ENCODE peak calls at places on chromosomes 11 and 22, in four cellular contexts. O, G, M and C are unnamed samples.

GRCh38 chr11:30917859-30918478 is 331.8 kb upstream of the MPPED2 start:
- DNase-seq in G (peak), M (no peak), O (peak), C (no peak)

GRCh38 chr22:35995345-35995744 is 33.3 kb downstream of the RBFOX2 start:
- DNase-seq in G (no peak), M (no peak), O (no peak), C (no peak)

GRCh38 chr11:130070829-130071205 is 1.1 kb downstream of the APLP2 start:
- DNase-seq in G (no peak), O (no peak), M (no peak), C (peak)

GRCh38 chr11:91921974-91922373 is 302.6 kb upstream of the FAT3 start:
- DNase-seq in O (no peak), G (no peak), M (no peak), C (no peak)

GRCh38 chr22:33844273-33844672 is 76.0 kb downstream of the LARGE1 start:
- DNase-seq in O (peak), G (no peak), M (no peak), C (no peak)

GRCh38 chr11:134712228-134713145 is 300.4 kb upstream of the B3GAT1 start:
- DNase-seq in M (no peak), O (no peak), G (peak), C (no peak)

GRCh38 chr11:15107730-15108515 is 6.8 kb upstream of the INSC start:
- DNase-seq in G (no peak), M (no peak), O (no peak), C (no peak)

GRCh38 chr11:89293966-89294679 is 116.4 kb downstream of the TYR start:
- DNase-seq in M (no peak), O (no peak), G (no peak), C (peak)

GRCh38 chr11:45180888-45181594 is 34.6 kb downstream of the PRDM11 start:
- DNase-seq in G (peak), M (no peak), O (no peak), C (no peak)

GRCh38 chr11:66720223-66720898 is 8.7 kb downstream of the SPTBN2 start:
- DNase-seq in G (peak), O (peak), M (no peak), C (peak)

GRCh38 chr11:19100885-19101284 is 16.1 kb upstream of the ZDHHC13 start:
- DNase-seq in M (no peak), G (no peak), O (no peak), C (no peak)

GRCh38 chr22:49951001-49951677 is 9.4 kb upstream of the PIM3 start:
- DNase-seq in M (no peak), G (peak), O (no peak), C (no peak)

GRCh38 chr11:60786811-60787567 is 1.9 kb downstream of the MS4A10 start:
- DNase-seq in G (no peak), O (no peak), M (no peak), C (no peak)

GRCh38 chr22:35805466-35805865 is 87.8 kb downstream of the APOL5 start:
- DNase-seq in G (no peak), M (no peak), O (no peak), C (no peak)

GRCh38 chr11:47917643-47918369 is 62.6 kb upstream of the PTPRJ start:
- DNase-seq in G (peak), O (peak), M (no peak), C (peak)

GRCh38 chr11:120123946-120124345 is 14.0 kb downstream of the TRIM29 start:
- DNase-seq in M (no peak), G (no peak), O (no peak), C (no peak)

DNA sequence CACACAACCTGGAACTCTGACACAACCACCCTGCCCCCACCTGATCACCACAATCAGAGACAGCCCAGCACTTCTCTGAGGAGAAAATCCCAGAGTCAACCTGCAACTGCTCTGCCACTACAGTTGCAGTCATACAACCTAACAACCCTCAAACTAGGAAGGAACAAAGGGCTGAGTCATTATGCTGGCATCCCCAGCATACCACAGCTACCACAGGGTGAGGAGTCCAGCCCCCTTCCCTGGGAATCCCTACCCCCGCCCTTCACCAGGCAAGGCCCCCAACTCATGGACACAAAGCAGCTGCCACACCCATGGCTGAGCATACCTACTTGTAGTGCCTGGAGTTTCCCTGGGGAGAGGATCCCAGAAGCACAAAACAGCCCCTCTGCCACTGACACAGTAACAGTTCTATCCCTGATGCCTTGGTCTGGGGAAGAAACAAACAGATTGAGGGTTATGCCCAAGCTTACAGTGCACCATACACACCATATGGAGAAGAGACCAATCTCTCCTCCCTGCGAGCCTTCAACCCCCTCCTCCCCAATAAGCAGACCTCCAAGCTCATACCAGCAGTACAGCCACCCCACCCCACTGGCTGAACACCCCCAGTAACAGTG is 68.5 kb upstream of the C11orf58 start:
- DNase-seq in O (peak), M (no peak), G (no peak), C (peak)
- TF ChIP-seq ETV6 in O (no peak), M (no peak), G (no peak), C (no peak)

GRCh38 chr11:122137081-122137793 is 21.2 kb upstream of the BLID start:
- DNase-seq in M (no peak), O (no peak), G (no peak), C (no peak)
- TF ChIP-seq ETV6 in M (no peak), O (no peak), G (no peak), C (no peak)

GRCh38 chr22:45551310-45552016 is 48.8 kb downstream of the FBLN1 start:
- DNase-seq in O (no peak), M (no peak), G (no peak), C (no peak)

GRCh38 chr22:45552017-45552411 is 49.3 kb downstream of the FBLN1 start:
- DNase-seq in G (no peak), O (no peak), M (no peak), C (no peak)

GRCh38 chr22:45554040-45554406 is 51.3 kb downstream of the FBLN1 start:
- DNase-seq in M (no peak), G (peak), O (no peak), C (no peak)

GRCh38 chr22:45553333-45554039 is 50.8 kb downstream of the FBLN1 start:
- DNase-seq in O (peak), M (no peak), G (peak), C (peak)

GRCh38 chr22:45552580-45553332 is 50.1 kb downstream of the FBLN1 start:
- DNase-seq in G (no peak), M (no peak), O (no peak), C (no peak)
- TF ChIP-seq ETV6 in G (no peak), M (no peak), O (no peak), C (no peak)

GRCh38 chr11:33339247-33339646 is 82.1 kb downstream of the HIPK3 start:
- DNase-seq in M (no peak), O (no peak), G (no peak), C (no peak)
- TF ChIP-seq ETV6 in M (no peak), O (no peak), G (no peak), C (no peak)

DNA sequence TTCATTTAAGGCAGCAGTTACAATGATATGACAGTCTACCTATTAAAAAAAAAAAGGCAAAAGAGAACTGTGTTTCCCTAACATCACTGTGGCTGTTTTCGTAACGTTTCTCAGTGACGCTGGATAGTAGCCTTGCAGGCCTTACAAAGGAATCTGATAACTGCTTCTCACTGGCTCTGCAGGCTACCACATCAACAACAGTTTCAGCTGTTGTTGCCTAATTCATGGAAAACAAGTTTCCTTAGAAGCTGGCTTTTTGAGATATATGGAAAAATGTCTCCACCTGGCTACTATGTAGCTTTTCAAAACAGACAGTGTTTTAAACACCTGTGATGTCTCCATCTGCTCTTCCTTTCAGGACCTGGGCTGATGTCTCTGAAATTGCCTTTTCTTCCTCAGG is 3.8 kb downstream of the OR51V1 start:
- DNase-seq in G (no peak), M (no peak), O (no peak), C (no peak)
- TF ChIP-seq ETV6 in G (no peak), M (no peak), O (no peak), C (no peak)